ENCODE peak calls at places on chromosomes 16 and 17, in five cellular contexts. K, E, G, V and S are unnamed samples.

GRCh38 chr16:87791295-87792204 is 25.8 kb upstream of the KLHDC4 start:
- DNase-seq in E (no peak), G (no peak), V (no peak), K (no peak), S (no peak)

GRCh38 chr17:82085931-82086764 is 11.9 kb downstream of the FASN start:
- DNase-seq in G (no peak), V (no peak), K (no peak), E (no peak), S (no peak)

GRCh38 chr16:20903116-20903888 is 2.7 kb downstream of the LYRM1 start:
- DNase-seq in E (no peak), V (no peak), K (no peak), G (no peak), S (no peak)

GRCh38 chr17:30549864-30550511 is 72.8 kb downstream of the GOSR1 start:
- DNase-seq in G (no peak), V (no peak), K (no peak), E (no peak), S (no peak)

GRCh38 chr17:62562656-62563055 is 64.8 kb upstream of the MRC2 start:
- DNase-seq in K (no peak), G (no peak), V (peak), E (no peak), S (no peak)

GRCh38 chr17:69335018-69335417 is 8.1 kb upstream of the ABCA5 start:
- DNase-seq in K (no peak), G (no peak), V (peak), E (no peak), S (peak)

GRCh38 chr16:48831081-48831722 is 221.2 kb upstream of the N4BP1 start:
- DNase-seq in K (no peak), G (no peak), E (no peak), V (no peak), S (no peak)

GRCh38 chr17:1227917-1228751 is 42.1 kb upstream of the BHLHA9 start:
- DNase-seq in K (no peak), V (no peak), E (no peak), G (no peak), S (no peak)

GRCh38 chr17:73338050-73338491 is 26.3 kb upstream of the CDC42EP4 start:
- DNase-seq in G (no peak), K (no peak), E (no peak), V (peak), S (no peak)

GRCh38 chr16:85335584-85336492 is 223.6 kb upstream of the CIBAR2 start:
- DNase-seq in G (no peak), V (peak), E (no peak), K (no peak), S (no peak)